ENCODE peak calls at places on chromosomes 16 and 17, in six cellular contexts. P is K562, Z is SK-N-SH, B is GM12878, G is H1, E is HepG2. N is an unnamed sample.

GRCh38 chr16:24819462-24820040 is 26.2 kb upstream of the SLC5A11 start:
- DNase-seq in B (no peak), G (no peak), P (no peak), Z (no peak), E (no peak), N (no peak)

GRCh38 chr17:47685556-47686275 is 8.2 kb upstream of the TBKBP1 start:
- DNase-seq in Z (no peak), P (no peak), B (no peak), G (no peak), E (no peak), N (no peak)

GRCh38 chr17:2192367-2193028 is 111.1 kb downstream of the SMG6 start:
- DNase-seq in E (no peak), P (no peak), G (no peak), Z (peak; percentile 30), B (peak; percentile 72), N (peak; percentile 48)

GRCh38 chr17:752620-753219 is 656 bp upstream of the GEMIN4 start:
- DNase-seq in Z (peak; percentile 68), E (no peak), B (no peak), P (peak; percentile 28), G (no peak), N (no peak)

GRCh38 chr16:68646948-68647659 is 2.0 kb downstream of the CDH3 start:
- DNase-seq in B (no peak), E (no peak), G (no peak), P (no peak), Z (no peak), N (no peak)

GRCh38 chr16:58628845-58629680 is 563 bp downstream of the CNOT1 start:
- DNase-seq in P (peak; percentile 21), B (peak; percentile 17), G (peak; percentile 49), Z (no peak), E (peak; percentile 55), N (no peak)

GRCh38 chr17:559699-560378 is 154.8 kb downstream of the VPS53 start:
- DNase-seq in P (no peak), G (no peak), Z (no peak), E (no peak), B (no peak), N (no peak)

GRCh38 chr16:28321700-28322411 is 29.5 kb downstream of the SBK1 start:
- DNase-seq in G (peak; percentile 90), E (peak; percentile 32), Z (peak; percentile 80), B (no peak), P (peak; percentile 61), N (peak; percentile 12)

GRCh38 chr17:53722407-53722806 is 100.3 kb upstream of the KIF2B start:
- DNase-seq in Z (no peak), G (no peak), B (no peak), P (no peak), E (no peak), N (no peak)

GRCh38 chr16:50502616-50503000 is 45.6 kb upstream of the NKD1 start:
- DNase-seq in Z (no peak), P (no peak), G (no peak), E (peak; percentile 87), B (no peak), N (no peak)

GRCh38 chr16:19328364-19328763 is 42.8 kb downstream of the CLEC19A start:
- DNase-seq in B (no peak), Z (no peak), E (no peak), P (no peak), G (no peak), N (no peak)

GRCh38 chr16:74862743-74863244 is 88.2 kb upstream of the FA2H start:
- DNase-seq in P (peak; percentile 73), E (peak; percentile 66), Z (peak; percentile 71), G (no peak), B (peak; percentile 45), N (peak; percentile 46)

GRCh38 chr17:8122391-8122922 is 1.4 kb downstream of the HES7 start:
- DNase-seq in E (no peak), G (peak; percentile 79), Z (no peak), P (no peak), B (no peak), N (no peak)

GRCh38 chr17:61774724-61775123 is 88.6 kb downstream of the BRIP1 start:
- DNase-seq in P (no peak), G (no peak), E (no peak), Z (no peak), B (no peak), N (no peak)

GRCh38 chr16:81073560-81074330 is 3.3 kb downstream of the C16orf46 start:
- DNase-seq in B (no peak), Z (no peak), E (no peak), P (no peak), G (no peak), N (no peak)

GRCh38 chr16:85253127-85253941 is 141.1 kb upstream of the CIBAR2 start:
- DNase-seq in E (peak; percentile 31), P (peak; percentile 90), Z (peak; percentile 93), B (no peak), G (peak; percentile 95), N (no peak)

GRCh38 chr16:28257256-28257655 is 35.1 kb upstream of the SBK1 start:
- DNase-seq in E (no peak), B (no peak), Z (no peak), P (no peak), G (no peak), N (no peak)

GRCh38 chr16:83908798-83909197 is 9.9 kb downstream of the MLYCD start:
- DNase-seq in P (no peak), E (no peak), Z (no peak), G (no peak), B (no peak), N (no peak)

GRCh38 chr17:50533720-50534148 is 1.2 kb downstream of the EPN3 start:
- DNase-seq in P (no peak), Z (peak; percentile 90), B (no peak), G (peak; percentile 69), E (no peak), N (no peak)

GRCh38 chr16:11571549-11571948 is 15.2 kb downstream of the LITAF start:
- DNase-seq in G (no peak), P (no peak), Z (no peak), B (no peak), E (no peak), N (no peak)

GRCh38 chr16:88899901-88900648 is 33.6 kb upstream of the PABPN1L start:
- DNase-seq in Z (no peak), G (no peak), E (no peak), B (no peak), P (no peak), N (no peak)

GRCh38 chr17:17380156-17380925 is 77.2 kb downstream of the NT5M start:
- DNase-seq in G (no peak), B (no peak), P (no peak), Z (no peak), E (no peak), N (no peak)

GRCh38 chr17:15237106-15237425 is 28.1 kb downstream of the PMP22 start:
- DNase-seq in Z (no peak), E (peak; percentile 67), P (no peak), G (no peak), B (no peak), N (no peak)

GRCh38 chr16:4616047-4616811 is 1.5 kb upstream of the UBALD1 start:
- DNase-seq in B (peak; percentile 98), Z (peak; percentile 96), E (peak; percentile 100), P (peak; percentile 95), G (peak; percentile 96), N (peak; percentile 100)

GRCh38 chr17:63365366-63366237 is 80.5 kb downstream of the CYB561 start:
- DNase-seq in P (no peak), G (no peak), E (no peak), B (no peak), Z (no peak), N (no peak)

GRCh38 chr17:20896153-20896649 is 146.6 kb downstream of the USP22 start:
- DNase-seq in P (no peak), Z (no peak), E (no peak), B (no peak), G (no peak), N (no peak)
- TF ChIP-seq JUND in P (no peak), Z (no peak), E (no peak), B (no peak), G (no peak), N (no peak)

GRCh38 chr17:82948957-82949356 is 109.1 kb upstream of the ZNF750 start:
- DNase-seq in G (no peak), B (no peak), Z (no peak), E (no peak), P (no peak), N (no peak)

GRCh38 chr17:82950525-82951102 is 110.8 kb upstream of the ZNF750 start:
- DNase-seq in B (no peak), G (no peak), E (no peak), Z (no peak), P (no peak), N (no peak)

GRCh38 chr17:82949984-82950383 is 110.2 kb upstream of the ZNF750 start:
- DNase-seq in Z (no peak), P (no peak), B (no peak), E (no peak), G (no peak), N (no peak)

GRCh38 chr17:82949361-82949760 is 109.5 kb upstream of the ZNF750 start:
- DNase-seq in P (no peak), G (no peak), B (no peak), Z (no peak), E (no peak), N (no peak)

GRCh38 chr17:82952019-82952418 is 112.2 kb upstream of the ZNF750 start:
- DNase-seq in G (no peak), B (no peak), Z (no peak), E (no peak), P (no peak), N (no peak)
- H3K9me3 ChIP-seq in G (peaks cover 60% of the 10 kb centered on the region), B (peaks cover 6% of the 10 kb centered on the region), Z (no peaks in the 10 kb centered on the region), E (no peaks in the 10 kb centered on the region), P (peaks cover 5% of the 10 kb centered on the region), N (no peaks in the 10 kb centered on the region)

DNA sequence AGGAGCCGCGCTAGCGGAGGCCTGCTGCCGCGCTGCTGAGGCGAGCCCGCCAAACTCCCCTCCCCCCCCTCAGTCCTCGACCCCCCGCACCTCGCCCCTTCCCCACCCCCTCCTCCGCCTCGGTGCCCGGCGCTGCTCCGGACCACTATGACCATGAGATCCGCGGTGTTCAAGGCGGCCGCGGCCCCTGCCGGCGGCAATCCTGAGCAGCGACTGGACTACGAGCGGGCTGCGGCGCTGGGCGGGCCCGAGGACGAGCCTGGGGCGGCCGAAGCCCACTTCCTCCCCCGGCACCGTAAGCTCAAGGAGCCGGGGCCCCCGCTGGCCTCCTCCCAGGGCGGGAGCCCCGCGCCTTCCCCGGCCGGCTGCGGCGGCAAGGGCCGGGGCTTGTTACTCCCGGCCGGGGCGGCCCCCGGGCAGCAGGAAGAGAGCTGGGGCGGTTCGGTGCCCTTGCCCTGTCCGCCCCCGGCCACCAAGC is 734 bp downstream of the MSL1 start:
- DNase-seq in G (peak; percentile 66), B (no peak), Z (peak; percentile 80), P (peak; percentile 77), E (no peak), N (no peak)
- H2AFZ ChIP-seq in G (no peak overlapping the region), B (peak overlapping the region; percentile 21), Z (no peak overlapping the region), P (peak overlapping the region; percentile 11), E (no peak overlapping the region), N (no peak overlapping the region)

GRCh38 chr17:72691601-72692000 is 400.9 kb downstream of the SLC39A11 start:
- DNase-seq in P (no peak), Z (no peak), B (no peak), G (no peak), E (no peak), N (no peak)

GRCh38 chr17:72683506-72684404 is 408.7 kb downstream of the SLC39A11 start:
- DNase-seq in G (no peak), Z (no peak), E (peak; percentile 97), B (no peak), P (no peak), N (peak; percentile 94)

GRCh38 chr17:72684405-72685020 is 408.0 kb downstream of the SLC39A11 start:
- DNase-seq in B (no peak), Z (no peak), G (no peak), E (peak; percentile 50), P (no peak), N (no peak)

GRCh38 chr17:72691017-72691416 is 401.5 kb downstream of the SLC39A11 start:
- DNase-seq in G (no peak), B (no peak), E (no peak), P (no peak), Z (no peak), N (no peak)

GRCh38 chr17:72687941-72688340 is 404.5 kb downstream of the SLC39A11 start:
- DNase-seq in E (no peak), G (no peak), B (no peak), Z (no peak), P (no peak), N (no peak)
- TF ChIP-seq JUND in E (no peak), G (no peak), B (no peak), Z (no peak), P (no peak), N (no peak)